ENCODE peak calls at places on chromosome 17, in seven cellular contexts. One of them, this sample, is unnamed.

GRCh38 chr17:3755335-3756030 is 31.8 kb downstream of the HASPIN start:
- DNase-seq in WTC11: no peak
- DNase-seq in stimulated activated CD8-positive, alpha-beta memory T cell treated with anti-CD3 and anti-CD28 coated beads, Interleukin-15, amount 100 ng/mL, for 1 hour: no peak
- DNase-seq in activated CD4-positive, alpha-beta T cell treated with anti-CD3 and anti-CD28 coated beads, Interleukin-2, amount 10 ng/mL, durations not matched to agents 7 days and 5 days: no peak
- DNase-seq in EH: no peak
- DNase-seq in sciatic nerve: no peak
- DNase-seq in Caco-2: peak; percentile 39
- DNase-seq in this sample: no peak

GRCh38 chr17:12415031-12415430 is 250.7 kb upstream of the MYOCD start:
- DNase-seq in WTC11: no peak
- DNase-seq in stimulated activated CD8-positive, alpha-beta memory T cell treated with anti-CD3 and anti-CD28 coated beads, Interleukin-15, amount 100 ng/mL, for 1 hour: no peak
- DNase-seq in activated CD4-positive, alpha-beta T cell treated with anti-CD3 and anti-CD28 coated beads, Interleukin-2, amount 10 ng/mL, durations not matched to agents 7 days and 5 days: no peak
- DNase-seq in EH: peak; percentile 89
- DNase-seq in sciatic nerve: no peak
- DNase-seq in Caco-2: no peak
- DNase-seq in this sample: peak; percentile 65

GRCh38 chr17:45274033-45274432 is 12.1 kb upstream of the SPATA32 start:
- DNase-seq in WTC11: no peak
- DNase-seq in stimulated activated CD8-positive, alpha-beta memory T cell treated with anti-CD3 and anti-CD28 coated beads, Interleukin-15, amount 100 ng/mL, for 1 hour: no peak
- DNase-seq in activated CD4-positive, alpha-beta T cell treated with anti-CD3 and anti-CD28 coated beads, Interleukin-2, amount 10 ng/mL, durations not matched to agents 7 days and 5 days: no peak
- DNase-seq in EH: no peak
- DNase-seq in sciatic nerve: no peak
- DNase-seq in Caco-2: no peak
- DNase-seq in this sample: no peak

GRCh38 chr17:55674107-55674506 is 48.6 kb downstream of the TMEM100 start:
- DNase-seq in WTC11: no peak
- DNase-seq in stimulated activated CD8-positive, alpha-beta memory T cell treated with anti-CD3 and anti-CD28 coated beads, Interleukin-15, amount 100 ng/mL, for 1 hour: no peak
- DNase-seq in activated CD4-positive, alpha-beta T cell treated with anti-CD3 and anti-CD28 coated beads, Interleukin-2, amount 10 ng/mL, durations not matched to agents 7 days and 5 days: no peak
- DNase-seq in EH: peak; percentile 5
- DNase-seq in sciatic nerve: no peak
- DNase-seq in Caco-2: no peak
- DNase-seq in this sample: peak; percentile 39

GRCh38 chr17:14780116-14780515 is 479.2 kb downstream of the HS3ST3B1 start:
- DNase-seq in WTC11: peak; percentile 36
- DNase-seq in stimulated activated CD8-positive, alpha-beta memory T cell treated with anti-CD3 and anti-CD28 coated beads, Interleukin-15, amount 100 ng/mL, for 1 hour: no peak
- DNase-seq in activated CD4-positive, alpha-beta T cell treated with anti-CD3 and anti-CD28 coated beads, Interleukin-2, amount 10 ng/mL, durations not matched to agents 7 days and 5 days: no peak
- DNase-seq in EH: no peak
- DNase-seq in sciatic nerve: no peak
- DNase-seq in Caco-2: no peak
- DNase-seq in this sample: no peak

GRCh38 chr17:5741810-5742209 is 157.5 kb upstream of the NLRP1 start:
- DNase-seq in WTC11: no peak
- DNase-seq in stimulated activated CD8-positive, alpha-beta memory T cell treated with anti-CD3 and anti-CD28 coated beads, Interleukin-15, amount 100 ng/mL, for 1 hour: no peak
- DNase-seq in activated CD4-positive, alpha-beta T cell treated with anti-CD3 and anti-CD28 coated beads, Interleukin-2, amount 10 ng/mL, durations not matched to agents 7 days and 5 days: no peak
- DNase-seq in EH: no peak
- DNase-seq in sciatic nerve: no peak
- DNase-seq in Caco-2: no peak
- DNase-seq in this sample: no peak

GRCh38 chr17:28727727-28728363 is 743 bp upstream of the NEK8 start:
- DNase-seq in WTC11: peak; percentile 82
- DNase-seq in stimulated activated CD8-positive, alpha-beta memory T cell treated with anti-CD3 and anti-CD28 coated beads, Interleukin-15, amount 100 ng/mL, for 1 hour: peak; percentile 66
- DNase-seq in activated CD4-positive, alpha-beta T cell treated with anti-CD3 and anti-CD28 coated beads, Interleukin-2, amount 10 ng/mL, durations not matched to agents 7 days and 5 days: peak; percentile 87
- DNase-seq in EH: peak; percentile 54
- DNase-seq in sciatic nerve: no peak
- DNase-seq in Caco-2: peak; percentile 87
- DNase-seq in this sample: peak; percentile 44

GRCh38 chr17:2373179-2373578 is 27.7 kb downstream of the MNT start:
- DNase-seq in WTC11: no peak
- DNase-seq in stimulated activated CD8-positive, alpha-beta memory T cell treated with anti-CD3 and anti-CD28 coated beads, Interleukin-15, amount 100 ng/mL, for 1 hour: no peak
- DNase-seq in activated CD4-positive, alpha-beta T cell treated with anti-CD3 and anti-CD28 coated beads, Interleukin-2, amount 10 ng/mL, durations not matched to agents 7 days and 5 days: no peak
- DNase-seq in EH: no peak
- DNase-seq in sciatic nerve: no peak
- DNase-seq in Caco-2: no peak
- DNase-seq in this sample: no peak

GRCh38 chr17:14331200-14331981 is 30.5 kb downstream of the HS3ST3B1 start:
- DNase-seq in WTC11: peak; percentile 18
- DNase-seq in stimulated activated CD8-positive, alpha-beta memory T cell treated with anti-CD3 and anti-CD28 coated beads, Interleukin-15, amount 100 ng/mL, for 1 hour: no peak
- DNase-seq in activated CD4-positive, alpha-beta T cell treated with anti-CD3 and anti-CD28 coated beads, Interleukin-2, amount 10 ng/mL, durations not matched to agents 7 days and 5 days: no peak
- DNase-seq in EH: no peak
- DNase-seq in sciatic nerve: no peak
- DNase-seq in Caco-2: no peak
- DNase-seq in this sample: no peak

GRCh38 chr17:45149669-45150603 is 1.7 kb downstream of the HEXIM1 start:
- DNase-seq in WTC11: peak; percentile 48
- DNase-seq in stimulated activated CD8-positive, alpha-beta memory T cell treated with anti-CD3 and anti-CD28 coated beads, Interleukin-15, amount 100 ng/mL, for 1 hour: no peak
- DNase-seq in activated CD4-positive, alpha-beta T cell treated with anti-CD3 and anti-CD28 coated beads, Interleukin-2, amount 10 ng/mL, durations not matched to agents 7 days and 5 days: peak; percentile 43
- DNase-seq in EH: peak; percentile 69
- DNase-seq in sciatic nerve: peak; percentile 87
- DNase-seq in Caco-2: no peak
- DNase-seq in this sample: peak; percentile 70

GRCh38 chr17:63702223-63702577 is 2.3 kb upstream of the LIMD2 start:
- DNase-seq in WTC11: no peak
- DNase-seq in stimulated activated CD8-positive, alpha-beta memory T cell treated with anti-CD3 and anti-CD28 coated beads, Interleukin-15, amount 100 ng/mL, for 1 hour: no peak
- DNase-seq in activated CD4-positive, alpha-beta T cell treated with anti-CD3 and anti-CD28 coated beads, Interleukin-2, amount 10 ng/mL, durations not matched to agents 7 days and 5 days: peak; percentile 77
- DNase-seq in EH: no peak
- DNase-seq in sciatic nerve: peak; percentile 63
- DNase-seq in Caco-2: no peak
- DNase-seq in this sample: no peak

GRCh38 chr17:27635275-27635823 is 4.4 kb downstream of the LGALS9 start:
- DNase-seq in WTC11: no peak
- DNase-seq in stimulated activated CD8-positive, alpha-beta memory T cell treated with anti-CD3 and anti-CD28 coated beads, Interleukin-15, amount 100 ng/mL, for 1 hour: no peak
- DNase-seq in activated CD4-positive, alpha-beta T cell treated with anti-CD3 and anti-CD28 coated beads, Interleukin-2, amount 10 ng/mL, durations not matched to agents 7 days and 5 days: no peak
- DNase-seq in EH: no peak
- DNase-seq in sciatic nerve: no peak
- DNase-seq in Caco-2: no peak
- DNase-seq in this sample: no peak